ENCODE peak calls at places on chromosomes 12 and 14, in nine cellular contexts. E, T, A, B, Z, U, L, X and O are unnamed samples.

GRCh38 chr12:120865094-120865493 is 39.1 kb downstream of the SPPL3 start:
- DNase-seq in E (no peak), T (no peak), A (no peak), B (no peak), Z (no peak), U (no peak), L (no peak), X (no peak), O (no peak)

GRCh38 chr12:25241171-25242020 is 9.3 kb downstream of the KRAS start:
- DNase-seq in E (no peak), T (peak), A (no peak), B (peak), Z (peak), U (no peak), L (no peak), X (no peak), O (no peak)

GRCh38 chr12:57237952-57238853 is 8.7 kb downstream of the SHMT2 start:
- DNase-seq in E (no peak), T (no peak), A (no peak), B (no peak), Z (no peak), U (no peak), L (peak), X (no peak), O (peak)

GRCh38 chr12:15688202-15688736 is 100.9 kb downstream of the EPS8 start:
- DNase-seq in E (no peak), T (no peak), A (no peak), B (peak), Z (peak), U (no peak), L (no peak), X (no peak), O (no peak)

GRCh38 chr12:71642264-71642663 is 21.4 kb downstream of the ZFC3H1 start:
- DNase-seq in E (no peak), T (no peak), A (no peak), B (no peak), Z (no peak), U (no peak), L (no peak), X (no peak), O (no peak)

GRCh38 chr14:68881396-68881795 is 88.5 kb upstream of the ZFP36L1 start:
- DNase-seq in E (no peak), T (no peak), A (no peak), B (no peak), Z (no peak), U (no peak), L (no peak), X (no peak), O (no peak)

GRCh38 chr14:92848941-92849340 is 54.8 kb downstream of the GOLGA5 start:
- DNase-seq in E (no peak), T (no peak), A (no peak), B (no peak), Z (no peak), U (no peak), L (no peak), X (no peak), O (no peak)

GRCh38 chr12:79978692-79979091 is 43.8 kb upstream of the PPP1R12A start:
- DNase-seq in E (no peak), T (no peak), A (no peak), B (no peak), Z (no peak), U (no peak), L (no peak), X (no peak), O (no peak)

GRCh38 chr12:20097561-20097960 is 270.8 kb upstream of the PDE3A start:
- DNase-seq in E (no peak), T (no peak), A (no peak), B (peak), Z (peak), U (no peak), L (no peak), X (no peak), O (no peak)

GRCh38 chr14:33903369-33903768 is 47.5 kb downstream of the EGLN3 start:
- DNase-seq in E (no peak), T (no peak), A (no peak), B (no peak), Z (no peak), U (no peak), L (no peak), X (no peak), O (no peak)

GRCh38 chr12:29762637-29763300 is 21.0 kb downstream of the TMTC1 start:
- DNase-seq in E (no peak), T (no peak), A (no peak), B (no peak), Z (no peak), U (no peak), L (no peak), X (no peak), O (no peak)

GRCh38 chr12:116361404-116362223 is 84.1 kb upstream of the MED13L start:
- DNase-seq in E (no peak), T (no peak), A (no peak), B (no peak), Z (no peak), U (no peak), L (no peak), X (no peak), O (peak)